ENCODE peak calls at places on chromosomes 13 and 19, in four cellular contexts. One of them, this sample, is unnamed.

GRCh38 chr13:61170791-61171330 is 244.8 kb downstream of the PCDH20 start:
- DNase-seq in adrenal gland: no peak
- DNase-seq in gastrocnemius medialis: no peak
- DNase-seq in A549: no peak
- DNase-seq in this sample: no peak

GRCh38 chr19:14561832-14562351 is 10.0 kb downstream of the NDUFB7 start:
- DNase-seq in adrenal gland: peak
- DNase-seq in A549: no peak
- DNase-seq in gastrocnemius medialis: peak
- DNase-seq in this sample: no peak

GRCh38 chr19:494171-495046 is 1.9 kb upstream of the MADCAM1 start:
- DNase-seq in gastrocnemius medialis: no peak
- DNase-seq in adrenal gland: no peak
- DNase-seq in A549: no peak
- DNase-seq in this sample: no peak

GRCh38 chr19:45981350-45981749 is 7.7 kb upstream of the NOVA2 start:
- DNase-seq in A549: no peak
- DNase-seq in adrenal gland: peak
- DNase-seq in gastrocnemius medialis: no peak
- DNase-seq in this sample: no peak

GRCh38 chr13:113297370-113297871 is 382 bp downstream of the LAMP1 start:
- DNase-seq in adrenal gland: peak
- DNase-seq in gastrocnemius medialis: no peak
- DNase-seq in A549: no peak
- DNase-seq in this sample: no peak

GRCh38 chr19:18233224-18233825 is 7.1 kb upstream of the PDE4C start:
- DNase-seq in A549: peak
- DNase-seq in adrenal gland: peak
- DNase-seq in gastrocnemius medialis: no peak
- DNase-seq in this sample: no peak

GRCh38 chr19:33440682-33441081 is 67.2 kb downstream of the CEBPG start:
- DNase-seq in A549: no peak
- DNase-seq in gastrocnemius medialis: no peak
- DNase-seq in adrenal gland: no peak
- DNase-seq in this sample: no peak

GRCh38 chr13:46288570-46289259 is 77.0 kb downstream of the LRRC63 start:
- DNase-seq in adrenal gland: peak
- DNase-seq in gastrocnemius medialis: no peak
- DNase-seq in A549: peak
- DNase-seq in this sample: no peak

GRCh38 chr13:40539954-40540706 is 126.3 kb downstream of the FOXO1 start:
- DNase-seq in gastrocnemius medialis: no peak
- DNase-seq in adrenal gland: peak
- DNase-seq in A549: peak
- DNase-seq in this sample: no peak

GRCh38 chr19:50654882-50655281 is 5.6 kb downstream of the C19orf81 start:
- DNase-seq in A549: peak
- DNase-seq in adrenal gland: no peak
- DNase-seq in gastrocnemius medialis: no peak
- DNase-seq in this sample: no peak

GRCh38 chr13:38530492-38530891 is 156.4 kb upstream of the FREM2 start:
- DNase-seq in A549: no peak
- DNase-seq in gastrocnemius medialis: no peak
- DNase-seq in adrenal gland: no peak
- DNase-seq in this sample: no peak

GRCh38 chr13:113976711-113977684 is 3.1 kb upstream of the C13orf46 start:
- DNase-seq in adrenal gland: no peak
- DNase-seq in A549: peak
- DNase-seq in gastrocnemius medialis: no peak
- DNase-seq in this sample: no peak

GRCh38 chr13:110775576-110775975 is 62.1 kb downstream of the ING1 start:
- DNase-seq in A549: no peak
- DNase-seq in adrenal gland: no peak
- DNase-seq in gastrocnemius medialis: no peak
- DNase-seq in this sample: no peak

GRCh38 chr19:44588753-44589112 is 24.6 kb upstream of the IGSF23 start:
- DNase-seq in gastrocnemius medialis: peak
- DNase-seq in adrenal gland: no peak
- DNase-seq in A549: no peak
- DNase-seq in this sample: no peak

GRCh38 chr19:54096642-54097106 is 3.9 kb downstream of the OSCAR start:
- DNase-seq in adrenal gland: no peak
- DNase-seq in gastrocnemius medialis: no peak
- DNase-seq in A549: peak
- DNase-seq in this sample: no peak

GRCh38 chr19:43784981-43785808 is 4.4 kb upstream of the KCNN4 start:
- DNase-seq in adrenal gland: peak
- DNase-seq in A549: peak
- DNase-seq in gastrocnemius medialis: no peak
- DNase-seq in this sample: no peak

GRCh38 chr13:112697756-112698655 is 8.2 kb downstream of the ATP11A start:
- DNase-seq in gastrocnemius medialis: no peak
- DNase-seq in A549: no peak
- DNase-seq in adrenal gland: no peak
- DNase-seq in this sample: peak

GRCh38 chr13:43797869-43798268 is 11.1 kb upstream of the ENOX1 start:
- DNase-seq in A549: no peak
- DNase-seq in gastrocnemius medialis: no peak
- DNase-seq in adrenal gland: no peak
- DNase-seq in this sample: no peak

GRCh38 chr13:99875391-99875790 is 96.2 kb downstream of the ZIC5 start:
- DNase-seq in gastrocnemius medialis: no peak
- DNase-seq in A549: no peak
- DNase-seq in adrenal gland: no peak
- DNase-seq in this sample: no peak

GRCh38 chr19:10159610-10160009 is 35.1 kb downstream of the DNMT1 start:
- DNase-seq in A549: no peak
- DNase-seq in gastrocnemius medialis: no peak
- DNase-seq in adrenal gland: no peak
- DNase-seq in this sample: no peak
- H3K4me3 ChIP-seq in A549: no peak
- H3K4me3 ChIP-seq in gastrocnemius medialis: no peak
- H3K4me3 ChIP-seq in adrenal gland: no peak
- H3K4me3 ChIP-seq in this sample: no peak

GRCh38 chr13:45194081-45194939 is 6.5 kb downstream of the KCTD4 start:
- DNase-seq in A549: peak
- DNase-seq in adrenal gland: no peak
- DNase-seq in gastrocnemius medialis: no peak
- DNase-seq in this sample: no peak
- TF ChIP-seq CTCF in A549: peak
- TF ChIP-seq CTCF in adrenal gland: no peak
- TF ChIP-seq CTCF in gastrocnemius medialis: no peak
- TF ChIP-seq CTCF in this sample: no peak

DNA sequence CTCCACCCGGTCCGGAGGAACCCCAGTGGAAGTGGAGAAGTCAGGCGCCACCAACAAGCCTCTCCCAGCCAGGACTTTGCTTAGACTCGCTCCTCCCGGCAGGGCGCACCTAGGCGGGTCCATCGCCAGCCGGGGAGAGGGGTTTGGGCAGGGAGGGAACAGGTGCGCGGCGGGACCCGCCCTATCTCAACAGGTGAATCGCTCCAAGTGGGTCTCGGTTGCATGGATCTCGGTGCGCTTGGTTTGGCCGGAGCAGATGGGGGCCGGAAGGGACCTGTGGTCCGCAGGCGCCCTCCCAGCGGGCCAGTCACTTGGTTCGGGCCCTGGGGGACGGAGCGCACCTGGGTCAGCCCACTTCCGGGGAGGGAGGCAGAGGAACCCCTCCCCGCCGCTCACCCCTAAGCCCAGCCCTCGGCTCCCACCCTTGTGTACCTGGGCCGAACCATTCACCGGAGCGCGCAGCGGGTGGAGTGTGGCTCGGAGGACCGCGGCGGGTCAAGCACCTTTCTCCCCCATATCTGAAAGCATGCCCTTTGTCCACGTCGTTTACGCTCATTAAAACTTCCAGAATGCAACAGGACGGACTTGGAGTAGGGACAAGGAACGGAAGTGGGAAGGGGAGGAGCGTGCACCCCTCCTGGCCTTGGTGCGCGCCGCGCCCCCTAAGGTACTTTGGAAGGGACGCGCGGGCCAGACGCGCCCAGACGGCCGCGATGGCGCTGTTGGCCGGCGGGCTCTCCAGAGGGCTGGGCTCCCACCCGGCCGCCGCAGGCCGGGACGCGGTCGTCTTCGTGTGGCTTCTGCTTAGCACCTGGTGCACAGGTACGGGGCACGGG is at the start of gene LSR:
- DNase-seq in gastrocnemius medialis: no peak
- DNase-seq in adrenal gland: peak
- DNase-seq in A549: peak
- DNase-seq in this sample: peak
- TF ChIP-seq POLR2A in gastrocnemius medialis: no peak
- TF ChIP-seq POLR2A in adrenal gland: peak
- TF ChIP-seq POLR2A in A549: no peak
- TF ChIP-seq POLR2A in this sample: no peak

GRCh38 chr13:76972430-76972829 is 19.5 kb upstream of the CLN5 start:
- DNase-seq in adrenal gland: peak
- DNase-seq in gastrocnemius medialis: no peak
- DNase-seq in A549: no peak
- DNase-seq in this sample: no peak
- H3K4me3 ChIP-seq in adrenal gland: no peak
- H3K4me3 ChIP-seq in gastrocnemius medialis: no peak
- H3K4me3 ChIP-seq in A549: no peak
- H3K4me3 ChIP-seq in this sample: no peak

GRCh38 chr13:107941345-107942029 is 273.8 kb downstream of the LIG4 start:
- DNase-seq in adrenal gland: no peak
- DNase-seq in gastrocnemius medialis: no peak
- DNase-seq in A549: no peak
- DNase-seq in this sample: no peak
- TF ChIP-seq CTCF in adrenal gland: no peak
- TF ChIP-seq CTCF in gastrocnemius medialis: no peak
- TF ChIP-seq CTCF in A549: no peak
- TF ChIP-seq CTCF in this sample: no peak

DNA sequence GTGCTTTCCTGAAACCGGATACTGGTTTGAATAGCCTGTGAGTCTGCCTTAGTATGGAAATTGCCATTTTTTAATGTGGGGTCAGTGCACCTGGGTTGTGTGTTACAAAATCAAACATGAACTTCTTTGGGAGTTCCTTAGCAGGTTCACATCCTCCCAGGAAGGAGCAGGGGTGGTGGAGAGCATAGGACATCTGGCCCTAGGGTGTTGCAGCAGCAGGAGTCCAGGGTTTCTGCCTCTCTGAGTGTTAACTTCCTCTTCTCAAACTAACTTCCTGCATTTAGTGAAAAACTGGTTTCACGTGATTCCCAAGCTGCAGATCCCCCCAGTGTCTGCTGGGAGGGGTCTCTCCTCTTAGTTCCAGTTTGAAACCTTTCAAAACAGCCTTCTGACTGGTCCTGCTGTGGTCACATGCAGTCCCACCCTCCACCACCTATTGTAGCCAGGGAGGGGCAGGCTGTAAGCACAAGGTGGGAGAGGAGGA is 7.2 kb downstream of the RNASEH2B start:
- DNase-seq in gastrocnemius medialis: peak
- DNase-seq in adrenal gland: peak
- DNase-seq in A549: no peak
- DNase-seq in this sample: no peak
- TF ChIP-seq POLR2A in gastrocnemius medialis: no peak
- TF ChIP-seq POLR2A in adrenal gland: no peak
- TF ChIP-seq POLR2A in A549: no peak
- TF ChIP-seq POLR2A in this sample: no peak

DNA sequence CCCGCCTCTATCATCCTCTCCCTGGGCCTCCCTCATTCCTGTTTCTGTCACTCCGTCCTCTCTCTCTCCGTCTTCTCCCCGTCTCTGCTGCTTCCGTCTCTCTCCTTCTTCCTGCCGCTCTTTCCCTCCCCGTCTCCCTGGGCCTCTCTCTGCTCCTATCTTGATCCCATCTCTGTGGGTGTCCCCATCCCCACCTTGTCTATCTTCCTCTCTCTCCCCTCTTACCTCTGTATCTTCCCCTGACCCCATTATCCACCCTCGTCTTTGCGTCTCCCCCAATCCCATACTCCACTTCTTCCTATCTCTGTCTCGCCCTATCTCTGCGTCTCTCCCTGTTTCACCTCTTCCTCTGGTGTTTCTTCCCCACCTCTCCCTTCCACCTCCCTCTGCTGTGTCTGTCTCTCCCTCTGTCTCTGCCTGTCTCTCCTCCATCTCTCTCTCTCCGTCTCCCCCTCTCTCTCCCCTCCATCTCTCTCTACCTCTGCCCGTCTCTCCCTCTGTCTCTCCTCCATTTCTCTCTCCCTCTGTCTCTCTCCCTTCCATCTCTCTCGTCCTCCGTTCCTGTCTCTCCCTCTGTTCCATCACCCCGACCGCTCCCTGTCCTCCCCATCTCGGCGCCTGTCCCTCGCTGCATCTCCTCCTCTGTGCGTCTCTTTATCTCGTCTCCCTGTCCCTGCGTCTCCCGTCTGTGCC is 4.3 kb downstream of the GRIN2D start:
- DNase-seq in A549: no peak
- DNase-seq in adrenal gland: no peak
- DNase-seq in gastrocnemius medialis: no peak
- DNase-seq in this sample: no peak
- H3K4me3 ChIP-seq in A549: peak
- H3K4me3 ChIP-seq in adrenal gland: no peak
- H3K4me3 ChIP-seq in gastrocnemius medialis: peak
- H3K4me3 ChIP-seq in this sample: peak

GRCh38 chr19:35269425-35270117 is 809 bp downstream of the USF2 start:
- DNase-seq in adrenal gland: peak
- DNase-seq in gastrocnemius medialis: peak
- DNase-seq in A549: peak
- DNase-seq in this sample: peak
- TF ChIP-seq CTCF in adrenal gland: peak
- TF ChIP-seq CTCF in gastrocnemius medialis: peak
- TF ChIP-seq CTCF in A549: peak
- TF ChIP-seq CTCF in this sample: no peak